ENCODE peak calls at places on chromosomes 5 and 9, in six cellular contexts. X is B cell, Z is tibial artery, P is iPS-NIHi11, J is cardiac septum, Y is HT1080. S is an unnamed sample.

GRCh38 chr5:33120671-33121070 is 320.1 kb upstream of the TARS1 start:
- DNase-seq in X (no peak), Z (no peak), P (no peak), J (no peak), Y (peak), S (no peak)

GRCh38 chr5:116454417-116454927 is 120.2 kb downstream of the SEMA6A start:
- DNase-seq in X (no peak), Z (no peak), P (no peak), J (no peak), Y (peak), S (no peak)

GRCh38 chr5:141560725-141561483 is 57.9 kb downstream of the DIAPH1 start:
- DNase-seq in X (no peak), Z (peak), P (peak), J (peak), Y (peak), S (peak)

GRCh38 chr5:74312746-74313145 is 327.8 kb downstream of the ENC1 start:
- DNase-seq in X (no peak), Z (no peak), P (no peak), J (no peak), Y (no peak), S (no peak)

GRCh38 chr5:138975098-138975847 is 100.1 kb upstream of the LRRTM2 start:
- DNase-seq in X (no peak), Z (no peak), P (no peak), J (peak), Y (peak), S (no peak)

GRCh38 chr5:98514106-98514665 is 259.3 kb upstream of the RGMB start:
- DNase-seq in X (no peak), Z (no peak), P (no peak), J (no peak), Y (no peak), S (no peak)

GRCh38 chr9:35863583-35863982 is 6.6 kb downstream of the OR13J1 start:
- DNase-seq in X (no peak), Z (no peak), P (no peak), J (no peak), Y (no peak), S (no peak)

GRCh38 chr5:42992035-42992570 is 48.0 kb downstream of the ANXA2R start:
- DNase-seq in X (peak), Z (peak), P (peak), J (peak), Y (no peak), S (no peak)

GRCh38 chr5:53582225-53582624 is 21.8 kb downstream of the NDUFS4 start:
- DNase-seq in X (no peak), Z (no peak), P (no peak), J (no peak), Y (no peak), S (no peak)

GRCh38 chr5:10329808-10330481 is 22.2 kb upstream of the CMBL start:
- DNase-seq in X (no peak), Z (peak), P (no peak), J (peak), Y (no peak), S (no peak)

GRCh38 chr9:91790912-91791311 is 159.1 kb downstream of the ROR2 start:
- DNase-seq in X (no peak), Z (no peak), P (no peak), J (no peak), Y (no peak), S (no peak)

GRCh38 chr9:27785714-27786100 is 212.4 kb upstream of the C9orf72 start:
- DNase-seq in X (no peak), Z (no peak), P (no peak), J (no peak), Y (peak), S (peak)

GRCh38 chr5:176671399-176671798 is 24.1 kb downstream of the TSPAN17 start:
- DNase-seq in X (no peak), Z (no peak), P (no peak), J (no peak), Y (no peak), S (no peak)

GRCh38 chr9:79661279-79661678 is 89.5 kb downstream of the TLE4 start:
- DNase-seq in X (no peak), Z (no peak), P (no peak), J (no peak), Y (no peak), S (no peak)

GRCh38 chr9:115008536-115008935 is 78.1 kb upstream of the TNFSF8 start:
- DNase-seq in X (no peak), Z (no peak), P (no peak), J (no peak), Y (peak), S (peak)

GRCh38 chr5:9391080-9391479 is 154.8 kb downstream of the SEMA5A start:
- DNase-seq in X (no peak), Z (no peak), P (no peak), J (no peak), Y (no peak), S (no peak)

GRCh38 chr9:121859646-121860045 is 208.2 kb downstream of the DAB2IP start:
- DNase-seq in X (no peak), Z (no peak), P (no peak), J (peak), Y (no peak), S (no peak)

GRCh38 chr5:27325513-27325912 is 287.1 kb upstream of the CDH9 start:
- DNase-seq in X (no peak), Z (no peak), P (no peak), J (no peak), Y (peak), S (no peak)

GRCh38 chr5:146306838-146307237 is 31.8 kb upstream of the POU4F3 start:
- DNase-seq in X (no peak), Z (no peak), P (no peak), J (no peak), Y (no peak), S (no peak)

GRCh38 chr5:102796014-102796413 is 40.9 kb downstream of the PAM start:
- DNase-seq in X (no peak), Z (no peak), P (no peak), J (no peak), Y (no peak), S (no peak)

GRCh38 chr5:122385786-122386185 is 73.7 kb downstream of the SNCAIP start:
- DNase-seq in X (no peak), Z (no peak), P (no peak), J (no peak), Y (no peak), S (no peak)

GRCh38 chr9:132877818-132878694 is at the start of gene AK8:
- DNase-seq in X (peak), Z (peak), P (peak), J (peak), Y (peak), S (peak)

GRCh38 chr9:111516061-111516465 is 8.9 kb upstream of the ZNF483 start:
- DNase-seq in X (no peak), Z (no peak), P (no peak), J (no peak), Y (peak), S (no peak)

GRCh38 chr5:140292212-140293040 is 10.5 kb downstream of the PFDN1 start:
- DNase-seq in X (no peak), Z (no peak), P (no peak), J (no peak), Y (no peak), S (no peak)

GRCh38 chr9:88106492-88106891 is 31.8 kb downstream of the SPATA31C2 start:
- DNase-seq in X (no peak), Z (no peak), P (peak), J (no peak), Y (no peak), S (peak)

GRCh38 chr5:95609711-95610110 is 10.2 kb upstream of the GPR150 start:
- DNase-seq in X (no peak), Z (no peak), P (no peak), J (no peak), Y (no peak), S (no peak)

GRCh38 chr9:82054264-82055015 is 65.9 kb downstream of the SPATA31D1 start:
- DNase-seq in X (no peak), Z (no peak), P (no peak), J (no peak), Y (no peak), S (no peak)

GRCh38 chr5:19035816-19036215 is 952.2 kb downstream of the CDH18 start:
- DNase-seq in X (no peak), Z (no peak), P (no peak), J (no peak), Y (no peak), S (no peak)

GRCh38 chr9:22244141-22245011 is 202.2 kb upstream of the DMRTA1 start:
- DNase-seq in X (peak), Z (no peak), P (peak), J (no peak), Y (peak), S (peak)

GRCh38 chr5:15026011-15026481 is 154.5 kb upstream of the ANKH start:
- DNase-seq in X (no peak), Z (no peak), P (no peak), J (no peak), Y (peak), S (no peak)

GRCh38 chr9:127905788-127906191 is 6.4 kb upstream of the ST6GALNAC6 start:
- DNase-seq in X (peak), Z (peak), P (no peak), J (no peak), Y (no peak), S (no peak)

GRCh38 chr5:28766565-28767158 is 1728.3 kb upstream of the CDH9 start:
- DNase-seq in X (no peak), Z (no peak), P (peak), J (no peak), Y (no peak), S (peak)

GRCh38 chr9:111276723-111277122 is 53.3 kb downstream of the OR2K2 start:
- DNase-seq in X (no peak), Z (no peak), P (no peak), J (no peak), Y (no peak), S (no peak)

GRCh38 chr9:489198-490197 is 274.8 kb downstream of the DOCK8 start:
- DNase-seq in X (no peak), Z (no peak), P (no peak), J (no peak), Y (no peak), S (no peak)

GRCh38 chr5:157115012-157115411 is 6.2 kb upstream of the HAVCR2 start:
- DNase-seq in X (no peak), Z (no peak), P (no peak), J (no peak), Y (no peak), S (no peak)

GRCh38 chr5:122959740-122960450 is 76.6 kb downstream of the PPIC start:
- DNase-seq in X (no peak), Z (no peak), P (no peak), J (no peak), Y (no peak), S (no peak)

GRCh38 chr9:21933281-21933680 is 60.9 kb downstream of the CDKN2A start:
- DNase-seq in X (no peak), Z (no peak), P (no peak), J (no peak), Y (no peak), S (peak)

GRCh38 chr5:78009937-78010527 is 233.9 kb upstream of the TBCA start:
- DNase-seq in X (no peak), Z (no peak), P (no peak), J (no peak), Y (no peak), S (no peak)

GRCh38 chr5:82018462-82018861 is 46.6 kb downstream of the ATG10 start:
- DNase-seq in X (no peak), Z (no peak), P (no peak), J (no peak), Y (peak), S (no peak)